ENCODE peak calls at places on chromosomes 16 and 17, in five cellular contexts. One of them, this sample, is unnamed.

GRCh38 chr16:30615358-30616076 is 5.3 kb upstream of the ZNF689 start:
- DNase-seq in stimulated activated CD4-positive, alpha-beta T cell treated with anti-CD3 and anti-CD28 coated beads, Interleukin-1b, Interleukin-23, amount 100 ng/mL, for 24 hours: peak
- DNase-seq in activated CD8-positive, alpha-beta memory T cell treated with anti-CD3 and anti-CD28 coated beads for 1 hour: peak
- DNase-seq in activated T-helper 1 cell treated with anti-CD3 and anti-CD28 coated beads, Interleukin-2, amount 50 U/mL, for 16 hours: peak
- DNase-seq in Panc1: peak
- DNase-seq in this sample: no peak

GRCh38 chr17:7932949-7933348 is 943 bp downstream of the CNTROB start:
- DNase-seq in stimulated activated CD4-positive, alpha-beta T cell treated with anti-CD3 and anti-CD28 coated beads, Interleukin-1b, Interleukin-23, amount 100 ng/mL, for 24 hours: peak
- DNase-seq in activated CD8-positive, alpha-beta memory T cell treated with anti-CD3 and anti-CD28 coated beads for 1 hour: no peak
- DNase-seq in activated T-helper 1 cell treated with anti-CD3 and anti-CD28 coated beads, Interleukin-2, amount 50 U/mL, for 16 hours: no peak
- DNase-seq in Panc1: no peak
- DNase-seq in this sample: no peak

GRCh38 chr17:73650617-73651200 is 6.5 kb upstream of the SDK2 start:
- DNase-seq in stimulated activated CD4-positive, alpha-beta T cell treated with anti-CD3 and anti-CD28 coated beads, Interleukin-1b, Interleukin-23, amount 100 ng/mL, for 24 hours: no peak
- DNase-seq in activated CD8-positive, alpha-beta memory T cell treated with anti-CD3 and anti-CD28 coated beads for 1 hour: no peak
- DNase-seq in activated T-helper 1 cell treated with anti-CD3 and anti-CD28 coated beads, Interleukin-2, amount 50 U/mL, for 16 hours: no peak
- DNase-seq in Panc1: no peak
- DNase-seq in this sample: no peak

GRCh38 chr16:12611006-12611477 is 192.6 kb downstream of the CPPED1 start:
- DNase-seq in stimulated activated CD4-positive, alpha-beta T cell treated with anti-CD3 and anti-CD28 coated beads, Interleukin-1b, Interleukin-23, amount 100 ng/mL, for 24 hours: no peak
- DNase-seq in activated CD8-positive, alpha-beta memory T cell treated with anti-CD3 and anti-CD28 coated beads for 1 hour: no peak
- DNase-seq in activated T-helper 1 cell treated with anti-CD3 and anti-CD28 coated beads, Interleukin-2, amount 50 U/mL, for 16 hours: no peak
- DNase-seq in Panc1: no peak
- DNase-seq in this sample: no peak

GRCh38 chr17:27479838-27480237 is 23.6 kb downstream of the KSR1 start:
- DNase-seq in stimulated activated CD4-positive, alpha-beta T cell treated with anti-CD3 and anti-CD28 coated beads, Interleukin-1b, Interleukin-23, amount 100 ng/mL, for 24 hours: no peak
- DNase-seq in activated CD8-positive, alpha-beta memory T cell treated with anti-CD3 and anti-CD28 coated beads for 1 hour: no peak
- DNase-seq in activated T-helper 1 cell treated with anti-CD3 and anti-CD28 coated beads, Interleukin-2, amount 50 U/mL, for 16 hours: no peak
- DNase-seq in Panc1: no peak
- DNase-seq in this sample: no peak

GRCh38 chr17:76442341-76443338 is 10.3 kb downstream of the UBE2O start:
- DNase-seq in stimulated activated CD4-positive, alpha-beta T cell treated with anti-CD3 and anti-CD28 coated beads, Interleukin-1b, Interleukin-23, amount 100 ng/mL, for 24 hours: no peak
- DNase-seq in activated CD8-positive, alpha-beta memory T cell treated with anti-CD3 and anti-CD28 coated beads for 1 hour: no peak
- DNase-seq in activated T-helper 1 cell treated with anti-CD3 and anti-CD28 coated beads, Interleukin-2, amount 50 U/mL, for 16 hours: no peak
- DNase-seq in Panc1: no peak
- DNase-seq in this sample: no peak

GRCh38 chr17:46979023-46979870 is at the start of gene RPRML:
- DNase-seq in stimulated activated CD4-positive, alpha-beta T cell treated with anti-CD3 and anti-CD28 coated beads, Interleukin-1b, Interleukin-23, amount 100 ng/mL, for 24 hours: peak
- DNase-seq in activated CD8-positive, alpha-beta memory T cell treated with anti-CD3 and anti-CD28 coated beads for 1 hour: no peak
- DNase-seq in activated T-helper 1 cell treated with anti-CD3 and anti-CD28 coated beads, Interleukin-2, amount 50 U/mL, for 16 hours: no peak
- DNase-seq in Panc1: no peak
- DNase-seq in this sample: no peak

GRCh38 chr17:38898812-38899348 is 26.5 kb upstream of the LASP1NB start:
- DNase-seq in stimulated activated CD4-positive, alpha-beta T cell treated with anti-CD3 and anti-CD28 coated beads, Interleukin-1b, Interleukin-23, amount 100 ng/mL, for 24 hours: peak
- DNase-seq in activated CD8-positive, alpha-beta memory T cell treated with anti-CD3 and anti-CD28 coated beads for 1 hour: peak
- DNase-seq in activated T-helper 1 cell treated with anti-CD3 and anti-CD28 coated beads, Interleukin-2, amount 50 U/mL, for 16 hours: peak
- DNase-seq in Panc1: no peak
- DNase-seq in this sample: no peak

GRCh38 chr17:74181341-74181740 is 22.1 kb upstream of the RPL38 start:
- DNase-seq in stimulated activated CD4-positive, alpha-beta T cell treated with anti-CD3 and anti-CD28 coated beads, Interleukin-1b, Interleukin-23, amount 100 ng/mL, for 24 hours: no peak
- DNase-seq in activated CD8-positive, alpha-beta memory T cell treated with anti-CD3 and anti-CD28 coated beads for 1 hour: no peak
- DNase-seq in activated T-helper 1 cell treated with anti-CD3 and anti-CD28 coated beads, Interleukin-2, amount 50 U/mL, for 16 hours: no peak
- DNase-seq in Panc1: no peak
- DNase-seq in this sample: no peak

GRCh38 chr17:51743477-51743876 is 415.0 kb downstream of the CA10 start:
- DNase-seq in stimulated activated CD4-positive, alpha-beta T cell treated with anti-CD3 and anti-CD28 coated beads, Interleukin-1b, Interleukin-23, amount 100 ng/mL, for 24 hours: no peak
- DNase-seq in activated CD8-positive, alpha-beta memory T cell treated with anti-CD3 and anti-CD28 coated beads for 1 hour: no peak
- DNase-seq in activated T-helper 1 cell treated with anti-CD3 and anti-CD28 coated beads, Interleukin-2, amount 50 U/mL, for 16 hours: no peak
- DNase-seq in Panc1: no peak
- DNase-seq in this sample: no peak

GRCh38 chr16:797120-797420 is 3.5 kb downstream of the GNG13 start:
- DNase-seq in stimulated activated CD4-positive, alpha-beta T cell treated with anti-CD3 and anti-CD28 coated beads, Interleukin-1b, Interleukin-23, amount 100 ng/mL, for 24 hours: peak
- DNase-seq in activated CD8-positive, alpha-beta memory T cell treated with anti-CD3 and anti-CD28 coated beads for 1 hour: no peak
- DNase-seq in activated T-helper 1 cell treated with anti-CD3 and anti-CD28 coated beads, Interleukin-2, amount 50 U/mL, for 16 hours: no peak
- DNase-seq in Panc1: no peak
- DNase-seq in this sample: no peak

GRCh38 chr17:74646231-74646630 is 22.7 kb upstream of the CD300E start:
- DNase-seq in stimulated activated CD4-positive, alpha-beta T cell treated with anti-CD3 and anti-CD28 coated beads, Interleukin-1b, Interleukin-23, amount 100 ng/mL, for 24 hours: no peak
- DNase-seq in activated CD8-positive, alpha-beta memory T cell treated with anti-CD3 and anti-CD28 coated beads for 1 hour: no peak
- DNase-seq in activated T-helper 1 cell treated with anti-CD3 and anti-CD28 coated beads, Interleukin-2, amount 50 U/mL, for 16 hours: no peak
- DNase-seq in Panc1: peak
- DNase-seq in this sample: no peak

GRCh38 chr17:55500103-55500502 is 11.1 kb downstream of the SMIM36 start:
- DNase-seq in stimulated activated CD4-positive, alpha-beta T cell treated with anti-CD3 and anti-CD28 coated beads, Interleukin-1b, Interleukin-23, amount 100 ng/mL, for 24 hours: no peak
- DNase-seq in activated CD8-positive, alpha-beta memory T cell treated with anti-CD3 and anti-CD28 coated beads for 1 hour: no peak
- DNase-seq in activated T-helper 1 cell treated with anti-CD3 and anti-CD28 coated beads, Interleukin-2, amount 50 U/mL, for 16 hours: no peak
- DNase-seq in Panc1: no peak
- DNase-seq in this sample: no peak

GRCh38 chr17:78717431-78717980 is 64.6 kb downstream of the CYTH1 start:
- DNase-seq in stimulated activated CD4-positive, alpha-beta T cell treated with anti-CD3 and anti-CD28 coated beads, Interleukin-1b, Interleukin-23, amount 100 ng/mL, for 24 hours: no peak
- DNase-seq in activated CD8-positive, alpha-beta memory T cell treated with anti-CD3 and anti-CD28 coated beads for 1 hour: no peak
- DNase-seq in activated T-helper 1 cell treated with anti-CD3 and anti-CD28 coated beads, Interleukin-2, amount 50 U/mL, for 16 hours: no peak
- DNase-seq in Panc1: no peak
- DNase-seq in this sample: no peak

GRCh38 chr17:76345377-76345945 is 8.3 kb downstream of the PRPSAP1 start:
- DNase-seq in stimulated activated CD4-positive, alpha-beta T cell treated with anti-CD3 and anti-CD28 coated beads, Interleukin-1b, Interleukin-23, amount 100 ng/mL, for 24 hours: no peak
- DNase-seq in activated CD8-positive, alpha-beta memory T cell treated with anti-CD3 and anti-CD28 coated beads for 1 hour: no peak
- DNase-seq in activated T-helper 1 cell treated with anti-CD3 and anti-CD28 coated beads, Interleukin-2, amount 50 U/mL, for 16 hours: no peak
- DNase-seq in Panc1: no peak
- DNase-seq in this sample: no peak

GRCh38 chr16:75593825-75594820 is 27.9 kb downstream of the GABARAPL2 start:
- DNase-seq in stimulated activated CD4-positive, alpha-beta T cell treated with anti-CD3 and anti-CD28 coated beads, Interleukin-1b, Interleukin-23, amount 100 ng/mL, for 24 hours: no peak
- DNase-seq in activated CD8-positive, alpha-beta memory T cell treated with anti-CD3 and anti-CD28 coated beads for 1 hour: no peak
- DNase-seq in activated T-helper 1 cell treated with anti-CD3 and anti-CD28 coated beads, Interleukin-2, amount 50 U/mL, for 16 hours: no peak
- DNase-seq in Panc1: no peak
- DNase-seq in this sample: no peak

GRCh38 chr16:58487566-58488351 is 12.2 kb upstream of the NDRG4 start:
- DNase-seq in stimulated activated CD4-positive, alpha-beta T cell treated with anti-CD3 and anti-CD28 coated beads, Interleukin-1b, Interleukin-23, amount 100 ng/mL, for 24 hours: peak
- DNase-seq in activated CD8-positive, alpha-beta memory T cell treated with anti-CD3 and anti-CD28 coated beads for 1 hour: peak
- DNase-seq in activated T-helper 1 cell treated with anti-CD3 and anti-CD28 coated beads, Interleukin-2, amount 50 U/mL, for 16 hours: peak
- DNase-seq in Panc1: no peak
- DNase-seq in this sample: no peak

GRCh38 chr16:84928679-84929420 is 82.5 kb downstream of the ZDHHC7 start:
- DNase-seq in stimulated activated CD4-positive, alpha-beta T cell treated with anti-CD3 and anti-CD28 coated beads, Interleukin-1b, Interleukin-23, amount 100 ng/mL, for 24 hours: no peak
- DNase-seq in activated CD8-positive, alpha-beta memory T cell treated with anti-CD3 and anti-CD28 coated beads for 1 hour: no peak
- DNase-seq in activated T-helper 1 cell treated with anti-CD3 and anti-CD28 coated beads, Interleukin-2, amount 50 U/mL, for 16 hours: no peak
- DNase-seq in Panc1: no peak
- DNase-seq in this sample: no peak

GRCh38 chr17:17036520-17036998 is 5.7 kb upstream of the MPRIP start:
- DNase-seq in stimulated activated CD4-positive, alpha-beta T cell treated with anti-CD3 and anti-CD28 coated beads, Interleukin-1b, Interleukin-23, amount 100 ng/mL, for 24 hours: no peak
- DNase-seq in activated CD8-positive, alpha-beta memory T cell treated with anti-CD3 and anti-CD28 coated beads for 1 hour: no peak
- DNase-seq in activated T-helper 1 cell treated with anti-CD3 and anti-CD28 coated beads, Interleukin-2, amount 50 U/mL, for 16 hours: no peak
- DNase-seq in Panc1: no peak
- DNase-seq in this sample: no peak

GRCh38 chr16:66220766-66221165 is 145.7 kb upstream of the CDH5 start:
- DNase-seq in stimulated activated CD4-positive, alpha-beta T cell treated with anti-CD3 and anti-CD28 coated beads, Interleukin-1b, Interleukin-23, amount 100 ng/mL, for 24 hours: no peak
- DNase-seq in activated CD8-positive, alpha-beta memory T cell treated with anti-CD3 and anti-CD28 coated beads for 1 hour: no peak
- DNase-seq in activated T-helper 1 cell treated with anti-CD3 and anti-CD28 coated beads, Interleukin-2, amount 50 U/mL, for 16 hours: no peak
- DNase-seq in Panc1: no peak
- DNase-seq in this sample: no peak

GRCh38 chr16:49635591-49636581 is 220.0 kb downstream of the ZNF423 start:
- DNase-seq in stimulated activated CD4-positive, alpha-beta T cell treated with anti-CD3 and anti-CD28 coated beads, Interleukin-1b, Interleukin-23, amount 100 ng/mL, for 24 hours: no peak
- DNase-seq in activated CD8-positive, alpha-beta memory T cell treated with anti-CD3 and anti-CD28 coated beads for 1 hour: no peak
- DNase-seq in activated T-helper 1 cell treated with anti-CD3 and anti-CD28 coated beads, Interleukin-2, amount 50 U/mL, for 16 hours: no peak
- DNase-seq in Panc1: no peak
- DNase-seq in this sample: no peak

GRCh38 chr17:1379930-1380313 is 20.1 kb downstream of the YWHAE start:
- DNase-seq in stimulated activated CD4-positive, alpha-beta T cell treated with anti-CD3 and anti-CD28 coated beads, Interleukin-1b, Interleukin-23, amount 100 ng/mL, for 24 hours: no peak
- DNase-seq in activated CD8-positive, alpha-beta memory T cell treated with anti-CD3 and anti-CD28 coated beads for 1 hour: no peak
- DNase-seq in activated T-helper 1 cell treated with anti-CD3 and anti-CD28 coated beads, Interleukin-2, amount 50 U/mL, for 16 hours: no peak
- DNase-seq in Panc1: no peak
- DNase-seq in this sample: no peak

GRCh38 chr17:3818786-3819185 is 17.8 kb upstream of the ITGAE start:
- DNase-seq in stimulated activated CD4-positive, alpha-beta T cell treated with anti-CD3 and anti-CD28 coated beads, Interleukin-1b, Interleukin-23, amount 100 ng/mL, for 24 hours: no peak
- DNase-seq in activated CD8-positive, alpha-beta memory T cell treated with anti-CD3 and anti-CD28 coated beads for 1 hour: no peak
- DNase-seq in activated T-helper 1 cell treated with anti-CD3 and anti-CD28 coated beads, Interleukin-2, amount 50 U/mL, for 16 hours: no peak
- DNase-seq in Panc1: no peak
- DNase-seq in this sample: no peak

GRCh38 chr17:63830904-63831491 is 3.5 kb upstream of the FTSJ3 start:
- DNase-seq in stimulated activated CD4-positive, alpha-beta T cell treated with anti-CD3 and anti-CD28 coated beads, Interleukin-1b, Interleukin-23, amount 100 ng/mL, for 24 hours: no peak
- DNase-seq in activated CD8-positive, alpha-beta memory T cell treated with anti-CD3 and anti-CD28 coated beads for 1 hour: no peak
- DNase-seq in activated T-helper 1 cell treated with anti-CD3 and anti-CD28 coated beads, Interleukin-2, amount 50 U/mL, for 16 hours: no peak
- DNase-seq in Panc1: no peak
- DNase-seq in this sample: no peak

GRCh38 chr16:87499189-87499486 is 6.3 kb upstream of the ZCCHC14 start:
- DNase-seq in stimulated activated CD4-positive, alpha-beta T cell treated with anti-CD3 and anti-CD28 coated beads, Interleukin-1b, Interleukin-23, amount 100 ng/mL, for 24 hours: no peak
- DNase-seq in activated CD8-positive, alpha-beta memory T cell treated with anti-CD3 and anti-CD28 coated beads for 1 hour: no peak
- DNase-seq in activated T-helper 1 cell treated with anti-CD3 and anti-CD28 coated beads, Interleukin-2, amount 50 U/mL, for 16 hours: no peak
- DNase-seq in Panc1: peak
- DNase-seq in this sample: peak

GRCh38 chr17:332023-332422 is 20.6 kb downstream of the RPH3AL start:
- DNase-seq in stimulated activated CD4-positive, alpha-beta T cell treated with anti-CD3 and anti-CD28 coated beads, Interleukin-1b, Interleukin-23, amount 100 ng/mL, for 24 hours: no peak
- DNase-seq in activated CD8-positive, alpha-beta memory T cell treated with anti-CD3 and anti-CD28 coated beads for 1 hour: no peak
- DNase-seq in activated T-helper 1 cell treated with anti-CD3 and anti-CD28 coated beads, Interleukin-2, amount 50 U/mL, for 16 hours: no peak
- DNase-seq in Panc1: no peak
- DNase-seq in this sample: no peak

GRCh38 chr16:68898026-68898425 is 54.7 kb downstream of the TANGO6 start:
- DNase-seq in stimulated activated CD4-positive, alpha-beta T cell treated with anti-CD3 and anti-CD28 coated beads, Interleukin-1b, Interleukin-23, amount 100 ng/mL, for 24 hours: no peak
- DNase-seq in activated CD8-positive, alpha-beta memory T cell treated with anti-CD3 and anti-CD28 coated beads for 1 hour: no peak
- DNase-seq in activated T-helper 1 cell treated with anti-CD3 and anti-CD28 coated beads, Interleukin-2, amount 50 U/mL, for 16 hours: no peak
- DNase-seq in Panc1: no peak
- DNase-seq in this sample: no peak

GRCh38 chr16:22001591-22001990 is 675 bp upstream of the PDZD9 start:
- DNase-seq in stimulated activated CD4-positive, alpha-beta T cell treated with anti-CD3 and anti-CD28 coated beads, Interleukin-1b, Interleukin-23, amount 100 ng/mL, for 24 hours: no peak
- DNase-seq in activated CD8-positive, alpha-beta memory T cell treated with anti-CD3 and anti-CD28 coated beads for 1 hour: no peak
- DNase-seq in activated T-helper 1 cell treated with anti-CD3 and anti-CD28 coated beads, Interleukin-2, amount 50 U/mL, for 16 hours: no peak
- DNase-seq in Panc1: no peak
- DNase-seq in this sample: no peak

GRCh38 chr17:52383493-52384100 is 225.1 kb upstream of the CA10 start:
- DNase-seq in stimulated activated CD4-positive, alpha-beta T cell treated with anti-CD3 and anti-CD28 coated beads, Interleukin-1b, Interleukin-23, amount 100 ng/mL, for 24 hours: peak
- DNase-seq in activated CD8-positive, alpha-beta memory T cell treated with anti-CD3 and anti-CD28 coated beads for 1 hour: no peak
- DNase-seq in activated T-helper 1 cell treated with anti-CD3 and anti-CD28 coated beads, Interleukin-2, amount 50 U/mL, for 16 hours: no peak
- DNase-seq in Panc1: peak
- DNase-seq in this sample: no peak

GRCh38 chr16:52545157-52545543 is 1.8 kb downstream of the TOX3 start:
- DNase-seq in stimulated activated CD4-positive, alpha-beta T cell treated with anti-CD3 and anti-CD28 coated beads, Interleukin-1b, Interleukin-23, amount 100 ng/mL, for 24 hours: no peak
- DNase-seq in activated CD8-positive, alpha-beta memory T cell treated with anti-CD3 and anti-CD28 coated beads for 1 hour: no peak
- DNase-seq in activated T-helper 1 cell treated with anti-CD3 and anti-CD28 coated beads, Interleukin-2, amount 50 U/mL, for 16 hours: no peak
- DNase-seq in Panc1: no peak
- DNase-seq in this sample: no peak

GRCh38 chr16:29899516-29900101 is at the start of gene SEZ6L2:
- DNase-seq in stimulated activated CD4-positive, alpha-beta T cell treated with anti-CD3 and anti-CD28 coated beads, Interleukin-1b, Interleukin-23, amount 100 ng/mL, for 24 hours: peak
- DNase-seq in activated CD8-positive, alpha-beta memory T cell treated with anti-CD3 and anti-CD28 coated beads for 1 hour: no peak
- DNase-seq in activated T-helper 1 cell treated with anti-CD3 and anti-CD28 coated beads, Interleukin-2, amount 50 U/mL, for 16 hours: peak
- DNase-seq in Panc1: peak
- DNase-seq in this sample: no peak

GRCh38 chr16:183005-183404 is 2.7 kb downstream of the HBQ1 start:
- DNase-seq in stimulated activated CD4-positive, alpha-beta T cell treated with anti-CD3 and anti-CD28 coated beads, Interleukin-1b, Interleukin-23, amount 100 ng/mL, for 24 hours: no peak
- DNase-seq in activated CD8-positive, alpha-beta memory T cell treated with anti-CD3 and anti-CD28 coated beads for 1 hour: no peak
- DNase-seq in activated T-helper 1 cell treated with anti-CD3 and anti-CD28 coated beads, Interleukin-2, amount 50 U/mL, for 16 hours: no peak
- DNase-seq in Panc1: no peak
- DNase-seq in this sample: no peak

GRCh38 chr16:47713225-47713595 is 252.1 kb downstream of the PHKB start:
- DNase-seq in stimulated activated CD4-positive, alpha-beta T cell treated with anti-CD3 and anti-CD28 coated beads, Interleukin-1b, Interleukin-23, amount 100 ng/mL, for 24 hours: no peak
- DNase-seq in activated CD8-positive, alpha-beta memory T cell treated with anti-CD3 and anti-CD28 coated beads for 1 hour: no peak
- DNase-seq in activated T-helper 1 cell treated with anti-CD3 and anti-CD28 coated beads, Interleukin-2, amount 50 U/mL, for 16 hours: no peak
- DNase-seq in Panc1: no peak
- DNase-seq in this sample: peak

GRCh38 chr17:68379692-68380677 is 77.3 kb downstream of the WIPI1 start:
- DNase-seq in stimulated activated CD4-positive, alpha-beta T cell treated with anti-CD3 and anti-CD28 coated beads, Interleukin-1b, Interleukin-23, amount 100 ng/mL, for 24 hours: no peak
- DNase-seq in activated CD8-positive, alpha-beta memory T cell treated with anti-CD3 and anti-CD28 coated beads for 1 hour: no peak
- DNase-seq in activated T-helper 1 cell treated with anti-CD3 and anti-CD28 coated beads, Interleukin-2, amount 50 U/mL, for 16 hours: no peak
- DNase-seq in Panc1: no peak
- DNase-seq in this sample: no peak

GRCh38 chr16:56389554-56389953 is 35.8 kb downstream of the AMFR start:
- DNase-seq in stimulated activated CD4-positive, alpha-beta T cell treated with anti-CD3 and anti-CD28 coated beads, Interleukin-1b, Interleukin-23, amount 100 ng/mL, for 24 hours: no peak
- DNase-seq in activated CD8-positive, alpha-beta memory T cell treated with anti-CD3 and anti-CD28 coated beads for 1 hour: no peak
- DNase-seq in activated T-helper 1 cell treated with anti-CD3 and anti-CD28 coated beads, Interleukin-2, amount 50 U/mL, for 16 hours: no peak
- DNase-seq in Panc1: no peak
- DNase-seq in this sample: peak

GRCh38 chr16:74073471-74073870 is 223.1 kb upstream of the PSMD7 start:
- DNase-seq in stimulated activated CD4-positive, alpha-beta T cell treated with anti-CD3 and anti-CD28 coated beads, Interleukin-1b, Interleukin-23, amount 100 ng/mL, for 24 hours: no peak
- DNase-seq in activated CD8-positive, alpha-beta memory T cell treated with anti-CD3 and anti-CD28 coated beads for 1 hour: no peak
- DNase-seq in activated T-helper 1 cell treated with anti-CD3 and anti-CD28 coated beads, Interleukin-2, amount 50 U/mL, for 16 hours: no peak
- DNase-seq in Panc1: no peak
- DNase-seq in this sample: no peak

This sample was measured in keratinocyte.